ENCODE peak calls at places on chromosomes 13 and 19, in five cellular contexts. One of them, this sample, is unnamed. For H3K4me1 and H3K9me3, the result is how much of the 10 kb centered on the place peaks cover.

GRCh38 chr13:36251012-36251411 is 36.7 kb upstream of the SOHLH2 start:
- DNase-seq in PC-9: no peak
- DNase-seq in MM.1S: no peak
- DNase-seq in CD8-positive, alpha-beta T cell: no peak
- DNase-seq in lung: no peak
- DNase-seq in this sample: no peak

GRCh38 chr13:111304041-111304544 is 16.3 kb upstream of the TEX29 start:
- DNase-seq in MM.1S: no peak
- DNase-seq in lung: no peak
- DNase-seq in CD8-positive, alpha-beta T cell: no peak
- DNase-seq in PC-9: no peak
- DNase-seq in this sample: no peak

GRCh38 chr19:19436137-19436691 is 30.7 kb downstream of the GATAD2A start:
- DNase-seq in MM.1S: no peak
- DNase-seq in lung: no peak
- DNase-seq in CD8-positive, alpha-beta T cell: no peak
- DNase-seq in PC-9: no peak
- DNase-seq in this sample: no peak

GRCh38 chr13:110329258-110329657 is 22.2 kb downstream of the COL4A2 start:
- DNase-seq in PC-9: no peak
- DNase-seq in MM.1S: no peak
- DNase-seq in CD8-positive, alpha-beta T cell: no peak
- DNase-seq in lung: no peak
- DNase-seq in this sample: no peak

GRCh38 chr19:3670258-3670795 is 29.9 kb downstream of the PIP5K1C start:
- DNase-seq in lung: no peak
- DNase-seq in PC-9: no peak
- DNase-seq in MM.1S: no peak
- DNase-seq in CD8-positive, alpha-beta T cell: no peak
- DNase-seq in this sample: peak

GRCh38 chr13:25286308-25286968 is 850 bp downstream of the MTMR6 start:
- DNase-seq in PC-9: no peak
- DNase-seq in lung: no peak
- DNase-seq in CD8-positive, alpha-beta T cell: peak
- DNase-seq in MM.1S: no peak
- DNase-seq in this sample: peak

GRCh38 chr13:50760751-50761150 is 82.7 kb downstream of the DLEU7 start:
- DNase-seq in CD8-positive, alpha-beta T cell: no peak
- DNase-seq in lung: no peak
- DNase-seq in PC-9: no peak
- DNase-seq in MM.1S: no peak
- DNase-seq in this sample: no peak

GRCh38 chr13:111429064-111429558 is 108.7 kb downstream of the TEX29 start:
- DNase-seq in lung: peak
- DNase-seq in MM.1S: no peak
- DNase-seq in PC-9: peak
- DNase-seq in CD8-positive, alpha-beta T cell: peak
- DNase-seq in this sample: peak

GRCh38 chr13:31431722-31432137 is 232.0 kb downstream of the B3GLCT start:
- DNase-seq in PC-9: no peak
- DNase-seq in MM.1S: peak
- DNase-seq in CD8-positive, alpha-beta T cell: no peak
- DNase-seq in lung: no peak
- DNase-seq in this sample: no peak

GRCh38 chr13:114257014-114257413 is 22.3 kb downstream of the CDC16 start:
- DNase-seq in PC-9: no peak
- DNase-seq in MM.1S: no peak
- DNase-seq in lung: no peak
- DNase-seq in CD8-positive, alpha-beta T cell: no peak
- DNase-seq in this sample: no peak

GRCh38 chr13:110518571-110518970 is 43.0 kb downstream of the RAB20 start:
- DNase-seq in CD8-positive, alpha-beta T cell: no peak
- DNase-seq in MM.1S: no peak
- DNase-seq in lung: no peak
- DNase-seq in PC-9: no peak
- DNase-seq in this sample: no peak

GRCh38 chr19:11141937-11142527 is 13.6 kb downstream of the SPC24 start:
- DNase-seq in MM.1S: no peak
- DNase-seq in CD8-positive, alpha-beta T cell: no peak
- DNase-seq in PC-9: peak
- DNase-seq in lung: no peak
- DNase-seq in this sample: peak
- H3K4me1 ChIP-seq in MM.1S: under half
- H3K4me1 ChIP-seq in CD8-positive, alpha-beta T cell: under half
- H3K4me1 ChIP-seq in PC-9: half or more
- H3K4me1 ChIP-seq in lung: under half
- H3K4me1 ChIP-seq in this sample: half or more

DNA sequence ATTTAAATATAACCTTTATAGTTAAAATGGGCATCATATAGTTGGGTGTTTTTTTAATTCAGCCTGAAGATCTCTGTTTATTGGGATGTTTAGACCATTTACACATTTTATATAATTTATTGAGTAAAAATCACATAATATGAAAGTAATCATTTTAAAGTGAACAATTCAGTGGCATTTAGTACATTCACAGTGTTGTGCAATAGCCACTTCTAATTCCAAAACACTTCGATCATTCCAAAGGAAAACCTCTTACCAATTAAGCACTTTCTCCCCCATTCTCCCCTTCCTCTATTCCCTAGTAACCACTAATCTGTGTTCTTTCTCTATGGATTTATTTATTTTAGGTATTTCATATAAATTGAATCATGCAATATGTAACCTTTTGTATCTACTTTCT is 30.2 kb downstream of the ZNF527 start:
- DNase-seq in CD8-positive, alpha-beta T cell: no peak
- DNase-seq in MM.1S: no peak
- DNase-seq in PC-9: no peak
- DNase-seq in lung: no peak
- DNase-seq in this sample: no peak
- H3K9me3 ChIP-seq in CD8-positive, alpha-beta T cell: half or more
- H3K9me3 ChIP-seq in MM.1S: under half
- H3K9me3 ChIP-seq in PC-9: under half
- H3K9me3 ChIP-seq in lung: under half
- H3K9me3 ChIP-seq in this sample: under half

DNA sequence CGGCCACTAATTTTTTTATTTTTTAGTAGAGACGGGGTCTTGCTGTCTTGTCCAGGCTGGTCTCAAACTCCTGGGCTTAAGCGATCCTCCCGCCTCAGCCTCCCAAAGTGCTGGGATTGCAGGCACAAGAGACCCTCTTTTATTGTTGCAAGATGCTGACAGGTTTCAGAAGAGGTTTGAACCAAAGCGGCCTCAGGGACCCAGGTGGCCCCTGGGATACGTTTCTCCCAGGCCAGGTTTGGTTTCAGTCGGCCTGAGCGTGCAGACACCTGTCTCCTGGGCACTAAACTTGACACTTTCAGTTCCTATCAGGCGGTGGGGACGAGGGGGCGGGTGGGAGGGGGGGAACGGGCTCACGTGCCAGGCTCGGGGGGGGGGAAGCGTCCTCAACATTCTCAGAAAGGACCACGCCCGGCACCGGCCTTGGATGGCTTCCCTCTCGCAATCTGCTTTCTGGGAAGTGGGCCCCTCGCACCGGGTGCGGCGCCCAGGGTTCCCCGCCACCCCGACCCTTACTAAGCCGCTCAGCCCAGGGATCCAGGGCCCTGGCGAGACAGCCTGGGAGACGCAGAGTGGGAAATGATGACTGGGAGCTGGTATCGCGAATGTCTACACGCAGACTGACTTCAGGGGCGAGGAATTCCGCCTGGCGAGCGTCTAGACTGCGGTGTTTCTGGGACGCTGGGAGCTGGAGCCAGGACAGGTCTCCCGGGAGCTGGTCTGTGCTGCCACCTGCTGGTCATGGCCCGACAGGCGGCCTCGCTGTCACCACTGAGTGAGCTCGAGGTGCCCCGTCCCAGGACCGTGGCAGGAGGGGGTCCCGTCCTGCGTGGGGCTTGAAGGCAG is 91.6 kb downstream of the GNG7 start:
- DNase-seq in lung: peak
- DNase-seq in PC-9: peak
- DNase-seq in CD8-positive, alpha-beta T cell: peak
- DNase-seq in MM.1S: peak
- DNase-seq in this sample: peak
- H3K4me3 ChIP-seq in lung: peak
- H3K4me3 ChIP-seq in PC-9: no peak
- H3K4me3 ChIP-seq in CD8-positive, alpha-beta T cell: peak
- H3K4me3 ChIP-seq in MM.1S: peak
- H3K4me3 ChIP-seq in this sample: peak

GRCh38 chr19:5967994-5968430 is 9.9 kb downstream of the RANBP3 start:
- DNase-seq in CD8-positive, alpha-beta T cell: peak
- DNase-seq in lung: peak
- DNase-seq in PC-9: no peak
- DNase-seq in MM.1S: peak
- DNase-seq in this sample: peak
- H3K4me1 ChIP-seq in CD8-positive, alpha-beta T cell: half or more
- H3K4me1 ChIP-seq in lung: under half
- H3K4me1 ChIP-seq in PC-9: under half
- H3K4me1 ChIP-seq in MM.1S: under half
- H3K4me1 ChIP-seq in this sample: under half

DNA sequence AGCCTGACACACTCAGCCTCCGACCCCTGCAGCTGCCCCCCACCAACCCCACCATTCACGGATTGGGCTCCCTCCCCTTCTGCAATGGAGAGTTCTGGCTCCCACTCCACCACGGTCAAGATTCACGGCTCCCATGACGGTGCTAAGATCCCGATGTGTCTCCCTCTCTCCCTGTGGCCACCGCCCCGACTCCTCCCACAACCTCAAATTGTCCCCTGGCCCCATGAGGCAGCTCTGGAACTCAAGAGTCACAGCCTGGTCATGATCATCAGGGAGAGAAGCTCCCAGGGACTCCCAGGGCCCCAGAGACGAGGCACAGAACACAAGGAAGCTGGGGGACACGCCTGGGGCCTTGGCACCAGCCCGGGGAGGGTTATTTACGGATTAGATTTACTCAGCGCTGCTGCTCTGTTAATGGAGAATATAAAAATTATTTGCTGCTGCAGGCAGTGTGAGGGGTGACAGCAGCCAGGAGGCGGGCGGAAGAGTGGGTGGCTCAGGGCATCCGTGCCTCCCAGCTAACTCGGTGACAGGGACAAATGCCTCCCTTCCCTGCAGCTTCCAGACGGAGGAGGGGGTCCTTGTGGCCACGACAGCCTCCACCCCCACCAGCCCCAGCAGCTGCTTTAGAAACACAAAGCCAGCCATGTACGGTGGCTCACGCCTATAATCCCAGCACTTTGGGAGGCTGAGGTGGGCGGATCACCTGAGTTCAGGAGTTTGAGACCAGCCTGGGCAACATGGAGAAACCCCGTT is 184.2 kb downstream of the PTPRS start:
- DNase-seq in lung: no peak
- DNase-seq in PC-9: no peak
- DNase-seq in CD8-positive, alpha-beta T cell: no peak
- DNase-seq in MM.1S: no peak
- DNase-seq in this sample: no peak
- H3K9me3 ChIP-seq in lung: under half
- H3K9me3 ChIP-seq in PC-9: under half
- H3K9me3 ChIP-seq in CD8-positive, alpha-beta T cell: under half
- H3K9me3 ChIP-seq in MM.1S: under half
- H3K9me3 ChIP-seq in this sample: under half